ENCODE peak calls at places on chromosomes 6 and 20, in eight cellular contexts. One of them, this sample, is unnamed.

GRCh38 chr20:1002682-1003561 is 811 bp upstream of the RSPO4 start:
- DNase-seq in IMR-90: no peak
- DNase-seq in heart left ventricle: no peak
- DNase-seq in fibroblast of lung: no peak
- DNase-seq in psoas muscle: no peak
- DNase-seq in foreskin fibroblast: no peak
- DNase-seq in gastrocnemius medialis: no peak
- DNase-seq in fibroblast of mammary gland: no peak
- DNase-seq in this sample: no peak

GRCh38 chr6:47922391-47922790 is 140.6 kb downstream of the OPN5 start:
- DNase-seq in IMR-90: no peak
- DNase-seq in heart left ventricle: no peak
- DNase-seq in fibroblast of lung: peak
- DNase-seq in psoas muscle: no peak
- DNase-seq in foreskin fibroblast: no peak
- DNase-seq in gastrocnemius medialis: no peak
- DNase-seq in fibroblast of mammary gland: no peak
- DNase-seq in this sample: no peak

GRCh38 chr6:16239798-16240123 is 1.4 kb downstream of the GMPR start:
- DNase-seq in IMR-90: peak
- DNase-seq in heart left ventricle: peak
- DNase-seq in fibroblast of lung: peak
- DNase-seq in psoas muscle: no peak
- DNase-seq in foreskin fibroblast: no peak
- DNase-seq in gastrocnemius medialis: no peak
- DNase-seq in fibroblast of mammary gland: peak
- DNase-seq in this sample: no peak

GRCh38 chr6:87772597-87773530 is 70.8 kb upstream of the AKIRIN2 start:
- DNase-seq in IMR-90: peak
- DNase-seq in heart left ventricle: no peak
- DNase-seq in fibroblast of lung: peak
- DNase-seq in psoas muscle: no peak
- DNase-seq in foreskin fibroblast: no peak
- DNase-seq in gastrocnemius medialis: no peak
- DNase-seq in fibroblast of mammary gland: no peak
- DNase-seq in this sample: no peak

GRCh38 chr6:159590794-159591193 is 102.2 kb downstream of the SOD2 start:
- DNase-seq in IMR-90: no peak
- DNase-seq in heart left ventricle: no peak
- DNase-seq in fibroblast of lung: no peak
- DNase-seq in psoas muscle: no peak
- DNase-seq in foreskin fibroblast: peak
- DNase-seq in gastrocnemius medialis: no peak
- DNase-seq in fibroblast of mammary gland: peak
- DNase-seq in this sample: no peak

GRCh38 chr20:15643713-15644112 is 929.5 kb downstream of the KIF16B start:
- DNase-seq in IMR-90: peak
- DNase-seq in heart left ventricle: no peak
- DNase-seq in fibroblast of lung: peak
- DNase-seq in psoas muscle: no peak
- DNase-seq in foreskin fibroblast: peak
- DNase-seq in gastrocnemius medialis: no peak
- DNase-seq in fibroblast of mammary gland: peak
- DNase-seq in this sample: peak

GRCh38 chr6:14804001-14804401 is 441.9 kb upstream of the JARID2 start:
- DNase-seq in IMR-90: no peak
- DNase-seq in heart left ventricle: no peak
- DNase-seq in fibroblast of lung: no peak
- DNase-seq in psoas muscle: no peak
- DNase-seq in foreskin fibroblast: peak
- DNase-seq in gastrocnemius medialis: no peak
- DNase-seq in fibroblast of mammary gland: no peak
- DNase-seq in this sample: peak

GRCh38 chr6:47438481-47439347 is 38.9 kb upstream of the CD2AP start:
- DNase-seq in IMR-90: no peak
- DNase-seq in heart left ventricle: peak
- DNase-seq in fibroblast of lung: no peak
- DNase-seq in psoas muscle: peak
- DNase-seq in foreskin fibroblast: no peak
- DNase-seq in gastrocnemius medialis: no peak
- DNase-seq in fibroblast of mammary gland: no peak
- DNase-seq in this sample: no peak

GRCh38 chr20:3082955-3083952 is 1.3 kb downstream of the AVP start:
- DNase-seq in IMR-90: no peak
- DNase-seq in heart left ventricle: no peak
- DNase-seq in fibroblast of lung: no peak
- DNase-seq in psoas muscle: no peak
- DNase-seq in foreskin fibroblast: no peak
- DNase-seq in gastrocnemius medialis: no peak
- DNase-seq in fibroblast of mammary gland: no peak
- DNase-seq in this sample: no peak

GRCh38 chr20:43444107-43444506 is 13.6 kb upstream of the SRSF6 start:
- DNase-seq in IMR-90: no peak
- DNase-seq in heart left ventricle: no peak
- DNase-seq in fibroblast of lung: no peak
- DNase-seq in psoas muscle: no peak
- DNase-seq in foreskin fibroblast: no peak
- DNase-seq in gastrocnemius medialis: no peak
- DNase-seq in fibroblast of mammary gland: no peak
- DNase-seq in this sample: no peak

GRCh38 chr6:107489636-107490567 is at the start of gene SOBP:
- DNase-seq in IMR-90: peak
- DNase-seq in heart left ventricle: peak
- DNase-seq in fibroblast of lung: peak
- DNase-seq in psoas muscle: peak
- DNase-seq in foreskin fibroblast: peak
- DNase-seq in gastrocnemius medialis: peak
- DNase-seq in fibroblast of mammary gland: peak
- DNase-seq in this sample: peak

GRCh38 chr6:33677153-33677660 is 34.3 kb downstream of the UQCC2 start:
- DNase-seq in IMR-90: peak
- DNase-seq in heart left ventricle: no peak
- DNase-seq in fibroblast of lung: peak
- DNase-seq in psoas muscle: no peak
- DNase-seq in foreskin fibroblast: peak
- DNase-seq in gastrocnemius medialis: no peak
- DNase-seq in fibroblast of mammary gland: peak
- DNase-seq in this sample: no peak

DNA sequence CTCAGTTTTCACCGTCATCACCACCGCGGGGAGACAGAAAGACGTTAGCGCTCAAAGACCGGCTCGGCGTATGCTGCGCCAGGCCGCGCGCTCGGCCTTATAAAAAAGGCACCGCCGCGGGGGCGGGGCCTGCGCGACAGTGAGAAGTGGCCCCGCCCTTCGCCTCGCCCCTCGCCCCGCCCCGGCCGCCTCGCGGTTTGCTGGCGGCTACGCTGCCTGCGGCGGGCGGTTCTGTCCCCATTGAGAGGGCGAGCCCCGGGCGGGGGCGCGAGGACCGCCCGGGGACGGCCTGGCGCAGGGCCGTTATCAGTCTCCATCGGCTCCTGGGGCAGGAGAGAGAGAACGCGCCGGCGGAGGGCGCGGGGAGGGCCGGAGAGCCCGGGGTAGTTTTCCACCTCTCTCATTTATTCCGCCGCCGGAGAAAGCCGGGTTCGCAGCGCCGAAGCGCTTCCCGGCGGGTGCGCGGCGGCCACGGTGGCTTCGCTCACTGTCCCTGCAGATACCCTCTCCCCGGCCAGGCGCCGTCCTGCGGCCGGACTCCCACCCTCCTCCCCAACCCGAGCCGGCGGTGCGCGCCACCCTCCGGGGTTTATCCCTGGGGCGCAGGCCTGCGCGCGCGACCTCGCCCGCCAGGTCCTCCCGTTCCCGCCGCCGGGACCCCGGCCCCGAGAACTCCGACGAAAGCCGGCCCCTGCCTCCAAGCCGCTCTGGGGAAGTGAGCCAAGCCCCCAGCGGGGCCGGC is 122.5 kb upstream of the SLC2A12 start:
- DNase-seq in IMR-90: peak
- DNase-seq in heart left ventricle: peak
- DNase-seq in fibroblast of lung: peak
- DNase-seq in psoas muscle: peak
- DNase-seq in foreskin fibroblast: peak
- DNase-seq in gastrocnemius medialis: peak
- DNase-seq in fibroblast of mammary gland: peak
- DNase-seq in this sample: peak
- TF ChIP-seq CTCF in IMR-90: no peak
- TF ChIP-seq CTCF in heart left ventricle: no peak
- TF ChIP-seq CTCF in fibroblast of lung: no peak
- TF ChIP-seq CTCF in psoas muscle: peak
- TF ChIP-seq CTCF in foreskin fibroblast: peak
- TF ChIP-seq CTCF in gastrocnemius medialis: peak
- TF ChIP-seq CTCF in fibroblast of mammary gland: no peak
- TF ChIP-seq CTCF in this sample: no peak

DNA sequence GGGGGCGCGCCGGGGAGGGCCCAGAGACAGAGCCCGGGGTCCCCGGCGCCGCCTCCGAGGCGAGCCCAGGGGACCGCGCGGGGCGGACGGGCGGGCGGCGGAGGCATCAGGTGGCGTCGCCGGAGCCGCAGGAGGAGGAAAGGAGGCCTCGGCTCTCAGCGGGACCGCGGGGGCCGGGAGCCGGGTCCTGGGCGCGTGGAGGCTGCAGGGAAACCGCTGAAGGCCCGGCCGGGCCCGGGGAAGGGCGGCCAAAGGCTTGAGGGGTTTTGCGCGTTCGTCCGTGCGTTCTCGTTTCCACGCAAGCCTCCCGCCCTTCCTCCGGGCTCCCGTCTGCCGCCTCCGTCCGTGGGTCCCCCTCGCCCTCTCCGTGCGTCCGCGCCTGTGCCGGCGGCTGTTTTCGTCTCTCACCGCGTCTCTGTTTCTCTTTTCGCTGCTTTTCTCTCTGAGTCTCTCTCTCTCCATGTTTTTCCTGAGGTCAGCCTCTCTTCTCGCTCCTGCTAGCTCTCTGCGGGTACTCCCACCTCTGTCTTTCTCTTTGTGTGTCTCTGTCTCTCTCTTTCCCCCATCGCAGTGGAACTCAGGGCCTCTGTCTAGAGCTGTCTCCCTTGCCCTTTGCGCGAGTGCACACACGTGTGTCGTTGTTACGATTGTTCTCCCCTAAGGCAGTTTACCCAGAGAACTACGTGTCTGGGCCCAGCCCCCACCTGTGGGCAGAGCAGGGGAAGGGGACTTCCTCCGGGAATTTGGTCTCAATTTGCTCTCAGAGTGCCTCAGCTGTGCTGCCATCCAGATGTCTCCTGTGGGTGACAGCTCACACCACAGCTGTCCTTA is 2.1 kb downstream of the IRF4 start:
- DNase-seq in IMR-90: no peak
- DNase-seq in heart left ventricle: no peak
- DNase-seq in fibroblast of lung: no peak
- DNase-seq in psoas muscle: no peak
- DNase-seq in foreskin fibroblast: peak
- DNase-seq in gastrocnemius medialis: no peak
- DNase-seq in fibroblast of mammary gland: no peak
- DNase-seq in this sample: no peak
- H3K4me3 ChIP-seq in IMR-90: no peak
- H3K4me3 ChIP-seq in heart left ventricle: peak
- H3K4me3 ChIP-seq in fibroblast of lung: no peak
- H3K4me3 ChIP-seq in psoas muscle: peak
- H3K4me3 ChIP-seq in foreskin fibroblast: no peak
- H3K4me3 ChIP-seq in gastrocnemius medialis: peak
- H3K4me3 ChIP-seq in fibroblast of mammary gland: no peak
- H3K4me3 ChIP-seq in this sample: no peak

DNA sequence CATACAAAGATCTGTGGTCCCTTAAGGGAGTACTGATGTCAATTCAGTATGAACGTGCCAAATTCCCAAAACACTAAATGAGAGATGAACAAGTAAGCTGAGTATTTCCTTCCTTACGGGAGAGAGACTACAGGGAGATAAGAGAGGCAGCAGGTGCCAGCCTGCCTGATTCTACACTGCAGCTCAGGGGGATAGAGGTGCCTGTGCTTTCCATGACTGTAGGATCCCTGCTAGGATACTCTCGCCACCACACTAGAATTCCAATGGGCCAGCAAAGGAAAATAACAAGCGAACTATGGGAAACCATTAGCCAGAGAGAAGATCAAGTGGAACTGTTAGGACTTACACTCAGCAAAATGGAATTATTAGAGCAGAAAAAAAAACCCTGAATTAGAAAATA is 198.5 kb upstream of the BTBD3 start:
- DNase-seq in IMR-90: no peak
- DNase-seq in heart left ventricle: no peak
- DNase-seq in fibroblast of lung: no peak
- DNase-seq in psoas muscle: no peak
- DNase-seq in foreskin fibroblast: no peak
- DNase-seq in gastrocnemius medialis: no peak
- DNase-seq in fibroblast of mammary gland: no peak
- DNase-seq in this sample: no peak
- TF ChIP-seq CTCF in IMR-90: no peak
- TF ChIP-seq CTCF in heart left ventricle: no peak
- TF ChIP-seq CTCF in fibroblast of lung: no peak
- TF ChIP-seq CTCF in psoas muscle: no peak
- TF ChIP-seq CTCF in foreskin fibroblast: no peak
- TF ChIP-seq CTCF in gastrocnemius medialis: no peak
- TF ChIP-seq CTCF in fibroblast of mammary gland: no peak
- TF ChIP-seq CTCF in this sample: no peak

GRCh38 chr6:71529769-71530168 is 241.2 kb downstream of the OGFRL1 start:
- DNase-seq in IMR-90: no peak
- DNase-seq in heart left ventricle: no peak
- DNase-seq in fibroblast of lung: no peak
- DNase-seq in psoas muscle: no peak
- DNase-seq in foreskin fibroblast: no peak
- DNase-seq in gastrocnemius medialis: no peak
- DNase-seq in fibroblast of mammary gland: no peak
- DNase-seq in this sample: no peak

GRCh38 chr6:71527831-71528377 is 239.3 kb downstream of the OGFRL1 start:
- DNase-seq in IMR-90: peak
- DNase-seq in heart left ventricle: no peak
- DNase-seq in fibroblast of lung: no peak
- DNase-seq in psoas muscle: no peak
- DNase-seq in foreskin fibroblast: peak
- DNase-seq in gastrocnemius medialis: no peak
- DNase-seq in fibroblast of mammary gland: no peak
- DNase-seq in this sample: no peak

GRCh38 chr6:71523548-71523947 is 234.9 kb downstream of the OGFRL1 start:
- DNase-seq in IMR-90: no peak
- DNase-seq in heart left ventricle: no peak
- DNase-seq in fibroblast of lung: no peak
- DNase-seq in psoas muscle: no peak
- DNase-seq in foreskin fibroblast: no peak
- DNase-seq in gastrocnemius medialis: no peak
- DNase-seq in fibroblast of mammary gland: no peak
- DNase-seq in this sample: no peak

GRCh38 chr6:71529026-71529425 is 240.4 kb downstream of the OGFRL1 start:
- DNase-seq in IMR-90: no peak
- DNase-seq in heart left ventricle: no peak
- DNase-seq in fibroblast of lung: no peak
- DNase-seq in psoas muscle: no peak
- DNase-seq in foreskin fibroblast: no peak
- DNase-seq in gastrocnemius medialis: no peak
- DNase-seq in fibroblast of mammary gland: no peak
- DNase-seq in this sample: no peak

DNA sequence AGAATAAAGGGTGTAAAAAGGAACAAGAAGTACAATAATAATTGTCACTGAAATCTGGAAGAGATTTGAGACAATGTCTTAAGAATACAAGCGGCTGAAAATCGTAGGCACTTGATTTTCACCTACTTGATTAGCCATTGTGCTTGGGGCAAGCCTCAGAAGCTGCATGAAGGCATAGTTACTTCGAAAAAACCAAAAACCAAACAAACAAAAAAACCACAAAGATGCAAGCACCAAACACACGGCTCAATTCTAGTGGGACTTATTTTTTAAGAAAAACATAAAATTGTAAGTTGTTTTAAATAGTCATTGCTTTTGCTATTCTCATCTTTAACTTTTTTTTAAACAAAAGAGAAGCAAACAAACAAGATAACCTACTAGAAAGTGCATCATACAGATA is 235.6 kb downstream of the OGFRL1 start:
- DNase-seq in IMR-90: no peak
- DNase-seq in heart left ventricle: no peak
- DNase-seq in fibroblast of lung: peak
- DNase-seq in psoas muscle: no peak
- DNase-seq in foreskin fibroblast: no peak
- DNase-seq in gastrocnemius medialis: no peak
- DNase-seq in fibroblast of mammary gland: no peak
- DNase-seq in this sample: peak
- H3K4me3 ChIP-seq in IMR-90: no peak
- H3K4me3 ChIP-seq in heart left ventricle: no peak
- H3K4me3 ChIP-seq in fibroblast of lung: no peak
- H3K4me3 ChIP-seq in psoas muscle: no peak
- H3K4me3 ChIP-seq in foreskin fibroblast: no peak
- H3K4me3 ChIP-seq in gastrocnemius medialis: no peak
- H3K4me3 ChIP-seq in fibroblast of mammary gland: no peak
- H3K4me3 ChIP-seq in this sample: no peak

This sample was measured in astrocyte of the spinal cord.